ENCODE peak calls at places on chromosome 2, in seven cellular contexts. U, Q, S, L, P, O and M are unnamed samples.

GRCh38 chr2:117853873-117854272 is 39.4 kb downstream of the DDX18 start:
- DNase-seq in Q (no peak), P (no peak), S (no peak), U (no peak), L (no peak), O (no peak), M (no peak)

GRCh38 chr2:12930382-12930781 is 213.6 kb downstream of the TRIB2 start:
- DNase-seq in P (no peak), Q (no peak), O (no peak), L (no peak), U (peak), S (no peak), M (no peak)

GRCh38 chr2:216545359-216545758 is 46.7 kb downstream of the RPL37A start:
- DNase-seq in L (no peak), P (no peak), Q (peak), S (no peak), O (no peak), U (peak), M (no peak)

GRCh38 chr2:83900859-83901258 is 558.2 kb downstream of the SUCLG1 start:
- DNase-seq in P (peak), U (no peak), Q (peak), S (no peak), O (no peak), L (no peak), M (no peak)

GRCh38 chr2:221390846-221391245 is 181.3 kb downstream of the EPHA4 start:
- DNase-seq in P (no peak), Q (no peak), U (no peak), L (no peak), O (no peak), S (no peak), M (no peak)

GRCh38 chr2:217647925-217648324 is 354.9 kb downstream of the TNS1 start:
- DNase-seq in U (no peak), Q (no peak), S (no peak), P (no peak), O (no peak), L (no peak), M (no peak)

GRCh38 chr2:222794585-222795579 is 66.0 kb upstream of the ACSL3 start:
- DNase-seq in Q (no peak), L (no peak), S (no peak), O (no peak), P (no peak), U (no peak), M (no peak)

GRCh38 chr2:120227111-120227991 is 4.2 kb upstream of the TMEM185B start:
- DNase-seq in U (no peak), S (no peak), L (no peak), P (no peak), O (no peak), Q (no peak), M (no peak)

GRCh38 chr2:198615972-198616371 is 811.6 kb downstream of the PLCL1 start:
- DNase-seq in P (no peak), Q (peak), L (no peak), O (no peak), S (peak), U (peak), M (no peak)

GRCh38 chr2:217993817-217994459 is 8.9 kb downstream of the TNS1 start:
- DNase-seq in P (peak), O (peak), U (no peak), S (peak), L (peak), Q (no peak), M (peak)

GRCh38 chr2:165067958-165068612 is 112.8 kb upstream of the SLC38A11 start:
- DNase-seq in P (peak), U (no peak), Q (peak), S (no peak), L (no peak), O (peak), M (no peak)

GRCh38 chr2:189086710-189087109 is 92.9 kb downstream of the COL5A2 start:
- DNase-seq in L (no peak), S (no peak), P (peak), U (peak), Q (peak), O (no peak), M (no peak)

GRCh38 chr2:15718944-15719323 is 127.3 kb downstream of the DDX1 start:
- DNase-seq in O (no peak), L (no peak), Q (no peak), P (no peak), S (no peak), U (no peak), M (no peak)

GRCh38 chr2:181743723-181744031 is 63.4 kb upstream of the NEUROD1 start:
- DNase-seq in Q (no peak), O (no peak), P (no peak), L (no peak), U (no peak), S (no peak), M (no peak)
- TF ChIP-seq CTCF in Q (no peak), O (no peak), P (no peak), L (no peak), U (no peak), S (no peak), M (no peak)

GRCh38 chr2:62933398-62933917 is 117.2 kb upstream of the OTX1 start:
- DNase-seq in P (no peak), Q (no peak), L (no peak), S (no peak), O (no peak), U (no peak), M (no peak)
- TF ChIP-seq CTCF in P (no peak), Q (no peak), L (no peak), S (no peak), O (no peak), U (no peak), M (no peak)

DNA sequence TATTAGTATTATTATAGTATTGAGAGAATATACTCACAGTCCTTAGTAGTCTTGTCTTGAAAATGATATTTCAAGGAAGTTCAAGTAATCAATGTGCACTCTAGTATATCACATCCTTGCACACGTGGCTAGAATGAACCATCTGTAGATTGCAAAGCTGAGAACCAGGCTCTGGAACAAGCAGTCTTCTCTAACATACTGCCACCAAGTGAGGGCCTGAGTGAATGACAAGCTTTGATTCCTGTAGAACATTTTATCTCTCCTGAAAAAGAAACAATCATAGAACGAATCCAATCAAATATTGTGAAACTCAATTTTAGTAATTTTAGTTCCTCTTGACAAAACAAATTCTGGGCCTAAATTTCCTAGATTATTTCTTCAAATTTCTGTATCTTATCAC is 55.3 kb upstream of the SULT1C3 start:
- DNase-seq in O (no peak), P (peak), S (peak), U (no peak), L (no peak), Q (peak), M (no peak)
- TF ChIP-seq CTCF in O (no peak), P (peak), S (peak), U (peak), L (peak), Q (peak), M (peak)

GRCh38 chr2:27080603-27080938 is 2.2 kb downstream of the EMILIN1 start:
- DNase-seq in Q (no peak), S (no peak), O (no peak), U (no peak), L (no peak), P (no peak), M (no peak)

GRCh38 chr2:27078267-27079194 is at the start of gene EMILIN1:
- DNase-seq in O (peak), S (no peak), P (peak), Q (peak), U (peak), L (no peak), M (no peak)

GRCh38 chr2:27080140-27080469 is 1.7 kb downstream of the EMILIN1 start:
- DNase-seq in O (no peak), U (no peak), Q (no peak), L (no peak), S (no peak), P (no peak), M (no peak)

GRCh38 chr2:27077231-27077630 is 1.2 kb upstream of the EMILIN1 start:
- DNase-seq in P (no peak), U (no peak), Q (no peak), L (no peak), O (no peak), S (no peak), M (no peak)

GRCh38 chr2:27079233-27080139 is 1.1 kb downstream of the EMILIN1 start:
- DNase-seq in O (no peak), Q (no peak), U (no peak), P (no peak), L (no peak), S (no peak), M (no peak)
- TF ChIP-seq CTCF in O (no peak), Q (no peak), U (no peak), P (no peak), L (no peak), S (no peak), M (no peak)

GRCh38 chr2:231781798-231782726 is 980 bp upstream of the PDE6D start:
- DNase-seq in L (no peak), S (peak), O (peak), Q (peak), P (peak), U (no peak), M (peak)

GRCh38 chr2:231785822-231786176 is 446 bp upstream of the COPS7B start:
- DNase-seq in L (no peak), S (no peak), O (no peak), U (no peak), Q (no peak), P (no peak), M (no peak)

GRCh38 chr2:231785413-231785812 is 832 bp upstream of the COPS7B start:
- DNase-seq in U (no peak), Q (no peak), P (no peak), S (peak), O (no peak), L (no peak), M (no peak)

GRCh38 chr2:231786917-231787292 is 660 bp downstream of the COPS7B start:
- DNase-seq in S (no peak), O (no peak), L (no peak), P (no peak), Q (no peak), U (no peak), M (no peak)

GRCh38 chr2:231786177-231786916 is at the start of gene COPS7B:
- DNase-seq in P (peak), Q (peak), L (peak), O (peak), U (no peak), S (peak), M (peak)
- TF ChIP-seq CTCF in P (peak), Q (peak), L (peak), O (peak), U (peak), S (peak), M (peak)

GRCh38 chr2:233061591-233062446 is 1.7 kb downstream of the INPP5D start:
- DNase-seq in L (peak), O (peak), Q (no peak), U (no peak), S (peak), P (no peak), M (peak)
- TF ChIP-seq CTCF in L (peak), O (no peak), Q (no peak), U (peak), S (peak), P (peak), M (peak)

GRCh38 chr2:141492816-141493215 is 638.0 kb downstream of the LRP1B start:
- DNase-seq in L (no peak), P (no peak), O (no peak), S (no peak), U (no peak), Q (no peak), M (no peak)

GRCh38 chr2:141496805-141497204 is 634.0 kb downstream of the LRP1B start:
- DNase-seq in U (no peak), L (no peak), O (no peak), P (peak), Q (no peak), S (no peak), M (no peak)

GRCh38 chr2:141493936-141494335 is 636.9 kb downstream of the LRP1B start:
- DNase-seq in L (no peak), P (no peak), U (no peak), S (no peak), O (no peak), Q (no peak), M (no peak)

GRCh38 chr2:141490886-141491285 is 639.9 kb downstream of the LRP1B start:
- DNase-seq in U (no peak), L (no peak), S (no peak), P (no peak), O (no peak), Q (no peak), M (no peak)
- TF ChIP-seq CTCF in U (no peak), L (no peak), S (no peak), P (no peak), O (no peak), Q (no peak), M (no peak)